ENCODE peak calls at places on chromosomes 1 and 21, in eight cellular contexts. One of them, this sample, is unnamed.

GRCh38 chr1:189499736-189500135 is 977.9 kb downstream of the BRINP3 start:
- DNase-seq in NCI-H774: no peak
- DNase-seq in NCI-H510A: no peak
- DNase-seq in stimulated activated effector memory CD8-positive, alpha-beta T cell treated with anti-CD3 and anti-CD28 coated beads, Interleukin-12 subunit alpha, Interleukin-12 subunit beta, amount 100 ng/mL, for 72 hours: no peak
- DNase-seq in suprapubic skin: no peak
- DNase-seq in NCI-H345: no peak
- DNase-seq in CD8-positive, alpha-beta memory T cell: no peak
- DNase-seq in stomach: no peak
- DNase-seq in this sample: no peak

GRCh38 chr21:43370091-43370658 is 56.8 kb downstream of the SIK1 start:
- DNase-seq in NCI-H774: no peak
- DNase-seq in NCI-H510A: no peak
- DNase-seq in stimulated activated effector memory CD8-positive, alpha-beta T cell treated with anti-CD3 and anti-CD28 coated beads, Interleukin-12 subunit alpha, Interleukin-12 subunit beta, amount 100 ng/mL, for 72 hours: no peak
- DNase-seq in suprapubic skin: no peak
- DNase-seq in NCI-H345: no peak
- DNase-seq in CD8-positive, alpha-beta memory T cell: no peak
- DNase-seq in stomach: no peak
- DNase-seq in this sample: no peak

GRCh38 chr1:155207578-155208405 is at the start of gene THBS3:
- DNase-seq in NCI-H774: no peak
- DNase-seq in NCI-H510A: no peak
- DNase-seq in stimulated activated effector memory CD8-positive, alpha-beta T cell treated with anti-CD3 and anti-CD28 coated beads, Interleukin-12 subunit alpha, Interleukin-12 subunit beta, amount 100 ng/mL, for 72 hours: no peak
- DNase-seq in suprapubic skin: no peak
- DNase-seq in NCI-H345: peak; percentile 95
- DNase-seq in CD8-positive, alpha-beta memory T cell: no peak
- DNase-seq in stomach: no peak
- DNase-seq in this sample: no peak

GRCh38 chr1:151222130-151222529 is 23.8 kb downstream of the PIP5K1A start:
- DNase-seq in NCI-H774: no peak
- DNase-seq in NCI-H510A: no peak
- DNase-seq in stimulated activated effector memory CD8-positive, alpha-beta T cell treated with anti-CD3 and anti-CD28 coated beads, Interleukin-12 subunit alpha, Interleukin-12 subunit beta, amount 100 ng/mL, for 72 hours: no peak
- DNase-seq in suprapubic skin: no peak
- DNase-seq in NCI-H345: no peak
- DNase-seq in CD8-positive, alpha-beta memory T cell: no peak
- DNase-seq in stomach: no peak
- DNase-seq in this sample: no peak

GRCh38 chr1:19273106-19273843 is 15.3 kb downstream of the AKR7A3 start:
- DNase-seq in NCI-H774: no peak
- DNase-seq in NCI-H510A: no peak
- DNase-seq in stimulated activated effector memory CD8-positive, alpha-beta T cell treated with anti-CD3 and anti-CD28 coated beads, Interleukin-12 subunit alpha, Interleukin-12 subunit beta, amount 100 ng/mL, for 72 hours: no peak
- DNase-seq in suprapubic skin: peak; percentile 35
- DNase-seq in NCI-H345: no peak
- DNase-seq in CD8-positive, alpha-beta memory T cell: no peak
- DNase-seq in stomach: peak; percentile 82
- DNase-seq in this sample: no peak

GRCh38 chr1:111516008-111516535 is 12.6 kb upstream of the ADORA3 start:
- DNase-seq in NCI-H774: no peak
- DNase-seq in NCI-H510A: no peak
- DNase-seq in stimulated activated effector memory CD8-positive, alpha-beta T cell treated with anti-CD3 and anti-CD28 coated beads, Interleukin-12 subunit alpha, Interleukin-12 subunit beta, amount 100 ng/mL, for 72 hours: no peak
- DNase-seq in suprapubic skin: no peak
- DNase-seq in NCI-H345: no peak
- DNase-seq in CD8-positive, alpha-beta memory T cell: no peak
- DNase-seq in stomach: peak; percentile 29
- DNase-seq in this sample: peak; percentile 20

GRCh38 chr21:16195476-16195875 is 465.7 kb downstream of the USP25 start:
- DNase-seq in NCI-H774: no peak
- DNase-seq in NCI-H510A: no peak
- DNase-seq in stimulated activated effector memory CD8-positive, alpha-beta T cell treated with anti-CD3 and anti-CD28 coated beads, Interleukin-12 subunit alpha, Interleukin-12 subunit beta, amount 100 ng/mL, for 72 hours: no peak
- DNase-seq in suprapubic skin: no peak
- DNase-seq in NCI-H345: no peak
- DNase-seq in CD8-positive, alpha-beta memory T cell: no peak
- DNase-seq in stomach: no peak
- DNase-seq in this sample: no peak

GRCh38 chr1:231612393-231613089 is 14.0 kb upstream of the DISC1 start:
- DNase-seq in NCI-H774: no peak
- DNase-seq in NCI-H510A: no peak
- DNase-seq in stimulated activated effector memory CD8-positive, alpha-beta T cell treated with anti-CD3 and anti-CD28 coated beads, Interleukin-12 subunit alpha, Interleukin-12 subunit beta, amount 100 ng/mL, for 72 hours: no peak
- DNase-seq in suprapubic skin: no peak
- DNase-seq in NCI-H345: no peak
- DNase-seq in CD8-positive, alpha-beta memory T cell: peak; percentile 23
- DNase-seq in stomach: peak; percentile 42
- DNase-seq in this sample: no peak

This sample was measured in NCI-H1417.